ENCODE peak calls at places on chromosomes 16 and 17, in five cellular contexts. M, S, B, Q and F are unnamed samples.

GRCh38 chr16:85819711-85820110 is 20.2 kb downstream of the COX4I1 start:
- DNase-seq in Q (no peak), M (no peak), S (no peak), B (no peak), F (no peak)

GRCh38 chr16:84673203-84673535 is 24.9 kb downstream of the KLHL36 start:
- DNase-seq in M (no peak), S (no peak), B (no peak), Q (no peak), F (no peak)

GRCh38 chr16:67641779-67642708 is 2.9 kb upstream of the CARMIL2 start:
- DNase-seq in M (no peak), S (no peak), Q (no peak), B (no peak), F (no peak)

GRCh38 chr17:20120835-20121234 is 111.7 kb downstream of the SPECC1 start:
- DNase-seq in B (no peak), Q (no peak), S (no peak), M (no peak), F (no peak)

GRCh38 chr17:39400547-39401411 is 647 bp downstream of the FBXL20 start:
- DNase-seq in S (no peak), Q (no peak), M (no peak), B (peak), F (no peak)

GRCh38 chr16:55057866-55058265 is 127.2 kb downstream of the IRX5 start:
- DNase-seq in Q (no peak), S (no peak), M (no peak), B (no peak), F (no peak)

GRCh38 chr17:61647044-61647443 is 56.0 kb upstream of the NACA2 start:
- DNase-seq in Q (no peak), S (no peak), M (no peak), B (no peak), F (no peak)

GRCh38 chr17:15081008-15081407 is 184.1 kb downstream of the PMP22 start:
- DNase-seq in S (no peak), M (no peak), Q (no peak), B (no peak), F (no peak)

GRCh38 chr16:3173892-3174617 is 13.9 kb upstream of the OR1F1 start:
- DNase-seq in M (peak), S (no peak), B (peak), Q (peak), F (peak)

GRCh38 chr16:57341062-57341440 is 17.5 kb upstream of the CCL22 start:
- DNase-seq in M (no peak), Q (no peak), B (no peak), S (no peak), F (peak)

GRCh38 chr16:1290032-1290431 is 19.4 kb upstream of the UBE2I start:
- DNase-seq in B (no peak), Q (no peak), S (no peak), M (no peak), F (no peak)

GRCh38 chr17:74373838-74374606 is 6.7 kb downstream of the GPR142 start:
- DNase-seq in Q (no peak), S (no peak), B (no peak), M (peak), F (no peak)

GRCh38 chr16:9123401-9123800 is 32.0 kb downstream of the HAPSTR1 start:
- DNase-seq in S (no peak), M (no peak), Q (no peak), B (no peak), F (no peak)

GRCh38 chr16:4788489-4788889 is 344 bp upstream of the SEPTIN12 start:
- DNase-seq in S (no peak), M (peak), Q (no peak), B (no peak), F (no peak)

GRCh38 chr16:57700801-57701551 is 6.4 kb downstream of the DRC7 start:
- DNase-seq in Q (no peak), M (no peak), B (no peak), S (no peak), F (no peak)

GRCh38 chr16:57185446-57185944 is 344 bp downstream of the PSME3IP1 start:
- DNase-seq in M (no peak), B (peak), S (peak), Q (peak), F (no peak)